ENCODE peak calls at places on chromosomes 4 and X, in six cellular contexts. F is T-helper 9 cell, Q is IMR-90, B is brain microvascular endothelial cell, O is kidney epithelial cell, N is fibroblast of the conjunctiva. X is an unnamed sample.

GRCh38 chr4:138894688-138895087 is 120.9 kb upstream of the NOCT start:
- DNase-seq in F (no peak), Q (no peak), B (no peak), O (no peak), N (no peak), X (no peak)

GRCh38 chr4:103111598-103111997 is 12.0 kb upstream of the BDH2 start:
- DNase-seq in F (no peak), Q (no peak), B (no peak), O (no peak), N (no peak), X (no peak)

GRCh38 chr4:83128235-83128929 is 13.9 kb upstream of the PLAC8 start:
- DNase-seq in F (no peak), Q (peak), B (peak), O (no peak), N (peak), X (peak)

GRCh38 chr4:133081246-133081645 is 67.8 kb upstream of the PCDH10 start:
- DNase-seq in F (no peak), Q (no peak), B (no peak), O (no peak), N (no peak), X (peak)

GRCh38 chr4:17794730-17795129 is 13.3 kb upstream of the FAM184B start:
- DNase-seq in F (no peak), Q (no peak), B (no peak), O (no peak), N (no peak), X (no peak)

GRCh38 chr4:187027231-187027760 is 303.6 kb upstream of the FAT1 start:
- DNase-seq in F (no peak), Q (peak), B (no peak), O (peak), N (no peak), X (no peak)

GRCh38 chr4:83618431-83618830 is 82.5 kb downstream of the GPAT3 start:
- DNase-seq in F (no peak), Q (peak), B (peak), O (peak), N (peak), X (peak)

GRCh38 chrX:102339312-102340298 is 92.6 kb downstream of the NXF2 start:
- DNase-seq in F (no peak), Q (no peak), B (no peak), O (no peak), N (no peak), X (no peak)

GRCh38 chr4:187929024-187929423 is 66.5 kb upstream of the ZFP42 start:
- DNase-seq in F (no peak), Q (no peak), B (no peak), O (no peak), N (no peak), X (peak)

GRCh38 chrX:49951524-49952193 is 29.3 kb downstream of the CLCN5 start:
- DNase-seq in F (no peak), Q (no peak), B (no peak), O (no peak), N (no peak), X (no peak)